ENCODE peak calls at places on chromosomes 16 and 17, in seven cellular contexts. F is Peyer's patch, R is cardiac muscle cell, N is lower lobe of right lung, C is K562, J is upper lobe of right lung, O is body of pancreas. B is an unnamed sample. For H3K9me3, the result is how much of the 10 kb centered on the place peaks cover.

GRCh38 chr17:65696739-65697394 is 135.4 kb upstream of the AXIN2 start:
- DNase-seq in O (no peak), C (no peak), F (no peak), N (no peak), J (no peak), R (peak), B (no peak)

GRCh38 chr16:19997264-19997663 is 76.4 kb downstream of the GPR139 start:
- DNase-seq in O (no peak), F (no peak), N (no peak), J (no peak), R (no peak), C (no peak), B (no peak)

GRCh38 chr17:48725005-48725293 is 2.0 kb downstream of the PRAC2 start:
- DNase-seq in F (no peak), O (no peak), C (no peak), N (no peak), J (no peak), R (no peak), B (no peak)

GRCh38 chr17:15919466-15919865 is 25.5 kb upstream of the ADORA2B start:
- DNase-seq in F (no peak), C (no peak), O (no peak), R (no peak), J (no peak), N (no peak), B (no peak)

GRCh38 chr17:67244621-67245072 is 349 bp downstream of the HELZ start:
- DNase-seq in J (peak), F (no peak), O (peak), R (no peak), C (peak), N (peak), B (no peak)

GRCh38 chr17:45346255-45347015 is 29.6 kb upstream of the MAP3K14 start:
- DNase-seq in C (no peak), J (peak), O (no peak), N (no peak), F (peak), R (peak), B (no peak)

GRCh38 chr16:424033-424622 is 1.3 kb upstream of the RAB11FIP3 start:
- DNase-seq in C (no peak), F (peak), J (no peak), O (peak), R (peak), N (no peak), B (no peak)

GRCh38 chr16:79776243-79776884 is 175.8 kb upstream of the MAF start:
- DNase-seq in J (no peak), F (no peak), C (peak), O (peak), R (peak), N (peak), B (no peak)

GRCh38 chr16:62832214-62832613 is 796.0 kb upstream of the CDH8 start:
- DNase-seq in R (no peak), N (no peak), O (no peak), F (no peak), J (no peak), C (no peak), B (no peak)

GRCh38 chr17:45147102-45147580 is 1.1 kb upstream of the HEXIM1 start:
- DNase-seq in F (no peak), C (peak), J (no peak), N (peak), O (peak), R (peak), B (no peak)

GRCh38 chr17:75595284-75595918 is 7.8 kb downstream of the MYO15B start:
- DNase-seq in O (no peak), R (no peak), N (no peak), C (no peak), F (no peak), J (no peak), B (no peak)

GRCh38 chr17:32124985-32125847 is 17.1 kb upstream of the RHOT1 start:
- DNase-seq in C (no peak), N (no peak), J (no peak), R (no peak), O (peak), F (peak), B (no peak)

GRCh38 chr17:47836601-47837000 is 4.5 kb downstream of the SCRN2 start:
- DNase-seq in O (no peak), R (no peak), C (no peak), F (no peak), N (no peak), J (no peak), B (no peak)

GRCh38 chr17:57305329-57305728 is 49.0 kb downstream of the MSI2 start:
- DNase-seq in F (no peak), C (no peak), J (no peak), O (no peak), N (no peak), R (no peak), B (no peak)

GRCh38 chr17:21089933-21090888 is 36.6 kb upstream of the DHRS7B start:
- DNase-seq in R (no peak), O (no peak), F (no peak), C (no peak), N (no peak), J (no peak), B (no peak)
- H3K27ac ChIP-seq in R (no peak), O (no peak), F (no peak), C (no peak), N (no peak), J (no peak), B (no peak)

GRCh38 chr16:2856686-2857450 is 1.1 kb downstream of the PRSS22 start:
- DNase-seq in F (no peak), N (no peak), C (no peak), O (no peak), J (no peak), R (no peak), B (no peak)
- H3K9me3 ChIP-seq in F (under half), N (under half), C (under half), O (under half), J (under half), R (under half), B (under half)

DNA sequence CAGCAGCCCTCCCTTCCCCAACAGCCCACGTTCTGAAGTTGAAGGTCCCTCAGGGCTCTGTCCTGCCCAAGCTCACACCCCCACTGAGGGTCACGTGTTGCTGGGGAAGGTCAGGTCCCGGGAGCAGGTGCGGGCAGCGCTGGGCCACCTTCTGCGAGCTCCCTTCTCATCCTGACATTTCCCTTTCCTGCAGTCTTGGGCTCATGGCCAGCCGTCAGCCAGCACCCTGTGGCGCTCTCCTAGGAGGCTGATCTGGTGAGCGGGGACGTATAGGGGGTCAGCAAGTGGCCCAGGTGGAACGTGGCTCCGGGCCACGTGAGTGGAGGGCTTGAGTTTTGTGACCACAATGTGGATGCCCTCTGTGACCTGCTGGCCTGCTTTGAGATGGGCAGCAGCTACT is 73.4 kb downstream of the RAP1GAP2 start:
- DNase-seq in C (no peak), J (no peak), N (no peak), F (no peak), O (peak), R (no peak), B (no peak)
- TF ChIP-seq CTCF in C (no peak), J (no peak), N (no peak), F (no peak), O (no peak), R (no peak), B (no peak)

GRCh38 chr17:72349508-72350472 is 229.0 kb downstream of the SOX9 start:
- DNase-seq in C (no peak), F (no peak), N (no peak), J (no peak), R (no peak), O (peak), B (no peak)
- H3K27ac ChIP-seq in C (no peak), F (no peak), N (no peak), J (no peak), R (no peak), O (no peak), B (no peak)

DNA sequence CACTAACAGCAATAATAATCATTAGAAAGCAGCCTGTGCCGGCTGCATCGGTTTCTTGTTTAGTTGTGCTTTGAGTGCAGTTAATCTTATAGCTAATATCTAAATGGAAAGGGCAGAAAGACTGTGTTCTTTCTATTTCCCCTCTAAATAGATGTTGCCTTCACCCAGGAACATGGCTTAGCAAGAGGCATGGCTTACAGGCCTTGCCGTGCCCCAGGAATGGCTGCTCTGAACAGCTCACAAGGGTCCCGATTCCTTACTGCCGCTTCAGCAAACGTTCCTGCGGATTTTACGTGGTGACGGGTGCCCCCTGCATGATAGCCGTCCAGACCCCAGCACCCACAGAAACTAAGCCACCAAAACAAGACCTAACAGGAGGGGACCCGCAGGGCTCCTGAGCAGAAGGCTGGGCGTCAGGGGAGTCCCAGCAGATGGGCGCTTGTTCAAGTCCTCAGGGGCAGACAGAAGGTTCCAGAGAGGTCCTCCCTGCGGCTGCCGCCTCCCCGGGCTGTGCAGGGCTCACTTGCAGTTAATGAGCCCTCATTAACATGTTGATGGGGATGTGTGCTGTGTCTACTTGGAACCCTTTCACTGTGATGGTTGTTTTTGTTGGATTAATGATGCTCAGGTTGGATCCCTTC is 52.5 kb upstream of the ENPP7 start:
- DNase-seq in O (no peak), F (no peak), R (no peak), N (no peak), J (no peak), C (no peak), B (no peak)
- H3K9me3 ChIP-seq in O (under half), F (under half), R (under half), N (under half), J (under half), C (under half), B (under half)